ENCODE peak calls at places on chromosomes 7 and 10, in six cellular contexts. One of them, this sample, is unnamed. For H3K36me3, the result is how much of the 10 kb centered on the place peaks cover.

GRCh38 chr10:80945267-80945880 is 407.7 kb downstream of the SH2D4B start:
- DNase-seq in GM23248: no peak
- DNase-seq in IMR-90: no peak
- DNase-seq in OCI-LY7: no peak
- DNase-seq in brain microvascular endothelial cell: no peak
- DNase-seq in heart right ventricle: no peak
- DNase-seq in this sample: peak

GRCh38 chr7:44791278-44792219 is 4.9 kb upstream of the PPIA start:
- DNase-seq in GM23248: peak
- DNase-seq in IMR-90: peak
- DNase-seq in OCI-LY7: no peak
- DNase-seq in brain microvascular endothelial cell: peak
- DNase-seq in heart right ventricle: no peak
- DNase-seq in this sample: no peak

GRCh38 chr10:112279482-112279881 is 3.7 kb upstream of the TECTB start:
- DNase-seq in GM23248: no peak
- DNase-seq in IMR-90: no peak
- DNase-seq in OCI-LY7: no peak
- DNase-seq in brain microvascular endothelial cell: no peak
- DNase-seq in heart right ventricle: no peak
- DNase-seq in this sample: no peak

GRCh38 chr10:121260383-121260782 is 337.9 kb downstream of the FGFR2 start:
- DNase-seq in GM23248: no peak
- DNase-seq in IMR-90: no peak
- DNase-seq in OCI-LY7: no peak
- DNase-seq in brain microvascular endothelial cell: no peak
- DNase-seq in heart right ventricle: no peak
- DNase-seq in this sample: no peak

GRCh38 chr10:46546591-46547330 is 9.7 kb downstream of the GPRIN2 start:
- DNase-seq in GM23248: no peak
- DNase-seq in IMR-90: no peak
- DNase-seq in OCI-LY7: no peak
- DNase-seq in brain microvascular endothelial cell: no peak
- DNase-seq in heart right ventricle: no peak
- DNase-seq in this sample: peak

GRCh38 chr7:21828846-21829245 is 116.9 kb downstream of the CDCA7L start:
- DNase-seq in GM23248: no peak
- DNase-seq in IMR-90: no peak
- DNase-seq in OCI-LY7: no peak
- DNase-seq in brain microvascular endothelial cell: no peak
- DNase-seq in heart right ventricle: no peak
- DNase-seq in this sample: no peak

GRCh38 chr7:16080131-16080530 is 341.2 kb downstream of the CRPPA start:
- DNase-seq in GM23248: no peak
- DNase-seq in IMR-90: no peak
- DNase-seq in OCI-LY7: no peak
- DNase-seq in brain microvascular endothelial cell: no peak
- DNase-seq in heart right ventricle: no peak
- DNase-seq in this sample: no peak

GRCh38 chr10:78286186-78286585 is 252.5 kb downstream of the RPS24 start:
- DNase-seq in GM23248: no peak
- DNase-seq in IMR-90: no peak
- DNase-seq in OCI-LY7: no peak
- DNase-seq in brain microvascular endothelial cell: no peak
- DNase-seq in heart right ventricle: no peak
- DNase-seq in this sample: peak

GRCh38 chr10:48506147-48506917 is 98.5 kb downstream of the ARHGAP22 start:
- DNase-seq in GM23248: peak
- DNase-seq in IMR-90: peak
- DNase-seq in OCI-LY7: peak
- DNase-seq in brain microvascular endothelial cell: peak
- DNase-seq in heart right ventricle: no peak
- DNase-seq in this sample: peak

GRCh38 chr7:894164-894867 is 18.0 kb downstream of the GET4 start:
- DNase-seq in GM23248: no peak
- DNase-seq in IMR-90: no peak
- DNase-seq in OCI-LY7: no peak
- DNase-seq in brain microvascular endothelial cell: no peak
- DNase-seq in heart right ventricle: peak
- DNase-seq in this sample: no peak

GRCh38 chr7:87895363-87895762 is 19.1 kb downstream of the DBF4 start:
- DNase-seq in GM23248: no peak
- DNase-seq in IMR-90: no peak
- DNase-seq in OCI-LY7: no peak
- DNase-seq in brain microvascular endothelial cell: no peak
- DNase-seq in heart right ventricle: no peak
- DNase-seq in this sample: no peak

GRCh38 chr10:70982443-70982842 is 94.1 kb upstream of the PCBD1 start:
- DNase-seq in GM23248: no peak
- DNase-seq in IMR-90: no peak
- DNase-seq in OCI-LY7: no peak
- DNase-seq in brain microvascular endothelial cell: no peak
- DNase-seq in heart right ventricle: no peak
- DNase-seq in this sample: no peak

GRCh38 chr10:122476034-122476695 is 14.8 kb downstream of the HTRA1 start:
- DNase-seq in GM23248: peak
- DNase-seq in IMR-90: no peak
- DNase-seq in OCI-LY7: no peak
- DNase-seq in brain microvascular endothelial cell: no peak
- DNase-seq in heart right ventricle: no peak
- DNase-seq in this sample: no peak

GRCh38 chr7:132475037-132475668 is 101.1 kb downstream of the PLXNA4 start:
- DNase-seq in GM23248: no peak
- DNase-seq in IMR-90: no peak
- DNase-seq in OCI-LY7: no peak
- DNase-seq in brain microvascular endothelial cell: no peak
- DNase-seq in heart right ventricle: no peak
- DNase-seq in this sample: no peak

GRCh38 chr7:132655071-132655761 is 78.9 kb upstream of the PLXNA4 start:
- DNase-seq in GM23248: peak
- DNase-seq in IMR-90: no peak
- DNase-seq in OCI-LY7: no peak
- DNase-seq in brain microvascular endothelial cell: peak
- DNase-seq in heart right ventricle: peak
- DNase-seq in this sample: no peak

GRCh38 chr10:132703305-132704007 is 82.5 kb downstream of the NKX6-2 start:
- DNase-seq in GM23248: no peak
- DNase-seq in IMR-90: no peak
- DNase-seq in OCI-LY7: no peak
- DNase-seq in brain microvascular endothelial cell: no peak
- DNase-seq in heart right ventricle: no peak
- DNase-seq in this sample: no peak

GRCh38 chr7:28684729-28685211 is 272.5 kb downstream of the CREB5 start:
- DNase-seq in GM23248: no peak
- DNase-seq in IMR-90: no peak
- DNase-seq in OCI-LY7: no peak
- DNase-seq in brain microvascular endothelial cell: no peak
- DNase-seq in heart right ventricle: no peak
- DNase-seq in this sample: no peak

GRCh38 chr7:130922206-130923112 is 188.5 kb upstream of the KLF14 start:
- DNase-seq in GM23248: peak
- DNase-seq in IMR-90: no peak
- DNase-seq in OCI-LY7: no peak
- DNase-seq in brain microvascular endothelial cell: no peak
- DNase-seq in heart right ventricle: no peak
- DNase-seq in this sample: no peak

GRCh38 chr10:15188629-15189028 is 20.1 kb upstream of the NMT2 start:
- DNase-seq in GM23248: no peak
- DNase-seq in IMR-90: no peak
- DNase-seq in OCI-LY7: no peak
- DNase-seq in brain microvascular endothelial cell: no peak
- DNase-seq in heart right ventricle: no peak
- DNase-seq in this sample: no peak

GRCh38 chr7:95330194-95331003 is 6.1 kb upstream of the PON1 start:
- DNase-seq in GM23248: peak
- DNase-seq in IMR-90: no peak
- DNase-seq in OCI-LY7: no peak
- DNase-seq in brain microvascular endothelial cell: peak
- DNase-seq in heart right ventricle: no peak
- DNase-seq in this sample: no peak

GRCh38 chr7:94763268-94763667 is 107.3 kb upstream of the SGCE start:
- DNase-seq in GM23248: no peak
- DNase-seq in IMR-90: no peak
- DNase-seq in OCI-LY7: no peak
- DNase-seq in brain microvascular endothelial cell: no peak
- DNase-seq in heart right ventricle: no peak
- DNase-seq in this sample: no peak

GRCh38 chr10:86164912-86165311 is 201.7 kb downstream of the GRID1 start:
- DNase-seq in GM23248: no peak
- DNase-seq in IMR-90: no peak
- DNase-seq in OCI-LY7: no peak
- DNase-seq in brain microvascular endothelial cell: no peak
- DNase-seq in heart right ventricle: no peak
- DNase-seq in this sample: no peak
- H3K36me3 ChIP-seq in GM23248: under half
- H3K36me3 ChIP-seq in IMR-90: under half
- H3K36me3 ChIP-seq in OCI-LY7: under half
- H3K36me3 ChIP-seq in brain microvascular endothelial cell: under half
- H3K36me3 ChIP-seq in heart right ventricle: under half
- H3K36me3 ChIP-seq in this sample: under half

DNA sequence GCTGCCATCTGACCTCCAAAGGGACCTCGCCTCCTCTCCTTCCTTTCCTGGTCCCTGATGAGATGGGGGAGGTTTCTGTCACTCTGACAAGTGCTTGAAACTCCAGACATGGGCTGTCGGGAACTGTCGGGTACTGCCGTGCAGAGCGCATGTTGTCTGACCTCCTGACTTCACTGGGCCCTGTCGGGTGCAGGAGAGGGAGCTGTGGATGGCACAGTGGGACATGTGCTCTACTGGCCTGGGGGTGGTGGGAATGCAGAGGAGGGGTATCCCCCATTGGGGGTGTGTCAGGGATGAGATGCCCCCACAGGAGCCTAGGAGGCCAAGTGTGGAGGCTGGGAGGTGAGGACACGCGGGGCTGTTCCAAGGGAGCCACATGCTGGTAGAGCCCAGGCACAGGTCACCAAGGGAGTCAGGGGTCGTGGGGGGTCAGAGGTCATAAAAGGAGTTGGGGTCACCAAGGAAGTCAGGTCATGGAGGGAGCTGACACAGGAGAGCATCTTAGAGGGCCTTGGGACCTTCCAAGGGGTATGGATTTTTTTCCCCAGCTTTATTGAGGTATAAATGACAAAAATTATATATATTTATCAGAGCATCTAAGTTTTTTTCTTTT is 30.9 kb downstream of the TMEM120A start:
- DNase-seq in GM23248: no peak
- DNase-seq in IMR-90: no peak
- DNase-seq in OCI-LY7: no peak
- DNase-seq in brain microvascular endothelial cell: no peak
- DNase-seq in heart right ventricle: peak
- DNase-seq in this sample: no peak
- H3K36me3 ChIP-seq in GM23248: under half
- H3K36me3 ChIP-seq in IMR-90: under half
- H3K36me3 ChIP-seq in OCI-LY7: under half
- H3K36me3 ChIP-seq in brain microvascular endothelial cell: under half
- H3K36me3 ChIP-seq in heart right ventricle: under half
- H3K36me3 ChIP-seq in this sample: under half

DNA sequence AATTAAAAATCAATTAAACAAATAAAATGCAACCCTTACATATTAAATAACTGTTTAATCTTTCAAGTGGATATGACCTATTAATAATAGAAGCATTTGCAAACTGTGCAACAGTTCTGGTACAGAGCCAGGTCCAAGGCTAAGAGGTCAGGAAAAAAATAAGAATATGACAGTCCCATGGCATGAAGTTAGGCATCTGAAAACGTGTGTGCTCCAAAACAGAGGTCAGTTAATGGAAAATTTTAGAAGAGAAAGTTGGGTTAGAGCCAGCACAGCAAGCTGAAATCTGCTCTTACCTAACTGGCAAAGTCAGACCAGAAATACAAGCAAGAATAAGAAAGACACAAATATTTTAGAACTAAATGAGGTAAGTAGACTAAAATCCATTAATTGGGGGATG is 757.7 kb downstream of the GRM8 start:
- DNase-seq in GM23248: no peak
- DNase-seq in IMR-90: no peak
- DNase-seq in OCI-LY7: no peak
- DNase-seq in brain microvascular endothelial cell: no peak
- DNase-seq in heart right ventricle: no peak
- DNase-seq in this sample: no peak
- H3K36me3 ChIP-seq in GM23248: under half
- H3K36me3 ChIP-seq in IMR-90: under half
- H3K36me3 ChIP-seq in OCI-LY7: under half
- H3K36me3 ChIP-seq in brain microvascular endothelial cell: under half
- H3K36me3 ChIP-seq in heart right ventricle: under half
- H3K36me3 ChIP-seq in this sample: under half

GRCh38 chr7:151238190-151238810 is 6.0 kb downstream of the CHPF2 start:
- DNase-seq in GM23248: no peak
- DNase-seq in IMR-90: no peak
- DNase-seq in OCI-LY7: no peak
- DNase-seq in brain microvascular endothelial cell: no peak
- DNase-seq in heart right ventricle: no peak
- DNase-seq in this sample: no peak

GRCh38 chr7:151238924-151239836 is 6.9 kb downstream of the CHPF2 start:
- DNase-seq in GM23248: no peak
- DNase-seq in IMR-90: no peak
- DNase-seq in OCI-LY7: peak
- DNase-seq in brain microvascular endothelial cell: no peak
- DNase-seq in heart right ventricle: no peak
- DNase-seq in this sample: no peak

GRCh38 chr7:151236406-151236805 is 4.1 kb downstream of the CHPF2 start:
- DNase-seq in GM23248: no peak
- DNase-seq in IMR-90: no peak
- DNase-seq in OCI-LY7: no peak
- DNase-seq in brain microvascular endothelial cell: no peak
- DNase-seq in heart right ventricle: no peak
- DNase-seq in this sample: no peak

GRCh38 chr7:151235091-151235787 is 3.0 kb downstream of the CHPF2 start:
- DNase-seq in GM23248: no peak
- DNase-seq in IMR-90: no peak
- DNase-seq in OCI-LY7: no peak
- DNase-seq in brain microvascular endothelial cell: no peak
- DNase-seq in heart right ventricle: no peak
- DNase-seq in this sample: no peak

DNA sequence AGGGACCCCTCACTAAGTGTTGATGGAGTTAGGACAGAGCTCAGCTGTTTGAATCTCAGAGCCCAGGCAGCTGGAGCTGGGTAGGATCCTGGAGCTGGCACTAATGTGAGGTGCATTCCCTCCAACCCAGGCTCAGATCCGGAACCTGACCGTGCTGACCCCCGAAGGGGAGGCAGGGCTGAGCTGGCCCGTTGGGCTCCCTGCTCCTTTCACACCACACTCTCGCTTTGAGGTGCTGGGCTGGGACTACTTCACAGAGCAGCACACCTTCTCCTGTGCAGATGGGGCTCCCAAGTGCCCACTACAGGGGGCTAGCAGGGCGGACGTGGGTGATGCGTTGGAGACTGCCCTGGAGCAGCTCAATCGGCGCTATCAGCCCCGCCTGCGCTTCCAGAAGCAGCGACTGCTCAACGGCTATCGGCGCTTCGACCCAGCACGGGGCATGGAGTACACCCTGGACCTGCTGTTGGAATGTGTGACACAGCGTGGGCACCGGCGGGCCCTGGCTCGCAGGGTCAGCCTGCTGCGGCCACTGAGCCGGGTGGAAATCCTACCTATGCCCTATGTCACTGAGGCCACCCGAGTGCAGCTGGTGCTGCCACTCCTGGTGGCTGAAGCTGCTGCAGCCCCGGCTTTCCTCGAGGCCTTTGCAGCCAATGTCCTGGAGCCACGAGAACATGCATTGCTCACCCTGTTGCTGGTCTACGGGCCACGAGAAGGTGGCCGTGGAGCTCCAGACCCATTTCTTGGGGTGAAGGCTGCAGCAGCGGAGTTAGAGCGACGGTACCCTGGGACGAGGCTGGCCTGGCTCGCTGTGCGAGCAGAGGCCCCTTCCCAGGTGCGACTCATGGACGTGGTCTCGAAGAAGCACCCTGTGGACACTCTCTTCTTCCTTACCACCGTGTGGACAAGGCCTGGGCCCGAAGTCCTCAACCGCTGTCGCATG is 5.2 kb downstream of the CHPF2 start:
- DNase-seq in GM23248: no peak
- DNase-seq in IMR-90: no peak
- DNase-seq in OCI-LY7: no peak
- DNase-seq in brain microvascular endothelial cell: no peak
- DNase-seq in heart right ventricle: no peak
- DNase-seq in this sample: no peak
- H3K36me3 ChIP-seq in GM23248: under half
- H3K36me3 ChIP-seq in IMR-90: half or more
- H3K36me3 ChIP-seq in OCI-LY7: under half
- H3K36me3 ChIP-seq in brain microvascular endothelial cell: half or more
- H3K36me3 ChIP-seq in heart right ventricle: under half
- H3K36me3 ChIP-seq in this sample: under half